ENCODE peak calls at places on chromosomes 6 and 20, in five cellular contexts. G is H9, J is mesenchymal stem cell, B is neuronal stem cell, A is H1. T is an unnamed sample.

GRCh38 chr20:17453592-17453991 is 77.6 kb downstream of the BFSP1 start:
- DNase-seq in G (no peak), J (no peak), B (no peak), A (no peak), T (no peak)

GRCh38 chr6:83709748-83710050 is 798 bp upstream of the SNAP91 start:
- DNase-seq in G (no peak), J (no peak), B (no peak), A (no peak), T (no peak)

GRCh38 chr6:101663099-101663498 is 269.6 kb downstream of the GRIK2 start:
- DNase-seq in G (no peak), J (no peak), B (no peak), A (no peak), T (no peak)

GRCh38 chr6:63742060-63742459 is 106.5 kb downstream of the PHF3 start:
- DNase-seq in G (no peak), J (no peak), B (no peak), A (no peak), T (no peak)

GRCh38 chr6:42555477-42556457 is 8.1 kb upstream of the UBR2 start:
- DNase-seq in G (peak), J (peak), B (no peak), A (no peak), T (no peak)

GRCh38 chr6:33589723-33590530 is 9.9 kb upstream of the BAK1 start:
- DNase-seq in G (peak), J (peak), B (no peak), A (peak), T (peak)

GRCh38 chr20:45592574-45593189 is 13.6 kb upstream of the WFDC8 start:
- DNase-seq in G (peak), J (peak), B (no peak), A (no peak), T (peak)

GRCh38 chr6:125124250-125124777 is 29.3 kb upstream of the TPD52L1 start:
- DNase-seq in G (no peak), J (no peak), B (no peak), A (no peak), T (no peak)

GRCh38 chr6:40722553-40723258 is 135.5 kb upstream of the LRFN2 start:
- DNase-seq in G (no peak), J (peak), B (no peak), A (no peak), T (no peak)

GRCh38 chr6:146650799-146651481 is 52.2 kb downstream of the ADGB start:
- DNase-seq in G (no peak), J (no peak), B (no peak), A (no peak), T (peak)

GRCh38 chr6:15626878-15627683 is 35.7 kb downstream of the DTNBP1 start:
- DNase-seq in G (no peak), J (peak), B (no peak), A (no peak), T (no peak)

GRCh38 chr6:15629487-15629886 is 33.3 kb downstream of the DTNBP1 start:
- DNase-seq in G (no peak), J (no peak), B (no peak), A (no peak), T (no peak)

GRCh38 chr6:15627829-15628228 is 35.0 kb downstream of the DTNBP1 start:
- DNase-seq in G (no peak), J (no peak), B (no peak), A (no peak), T (no peak)

GRCh38 chr6:15630202-15630601 is 32.6 kb downstream of the DTNBP1 start:
- DNase-seq in G (no peak), J (no peak), B (no peak), A (no peak), T (no peak)

DNA sequence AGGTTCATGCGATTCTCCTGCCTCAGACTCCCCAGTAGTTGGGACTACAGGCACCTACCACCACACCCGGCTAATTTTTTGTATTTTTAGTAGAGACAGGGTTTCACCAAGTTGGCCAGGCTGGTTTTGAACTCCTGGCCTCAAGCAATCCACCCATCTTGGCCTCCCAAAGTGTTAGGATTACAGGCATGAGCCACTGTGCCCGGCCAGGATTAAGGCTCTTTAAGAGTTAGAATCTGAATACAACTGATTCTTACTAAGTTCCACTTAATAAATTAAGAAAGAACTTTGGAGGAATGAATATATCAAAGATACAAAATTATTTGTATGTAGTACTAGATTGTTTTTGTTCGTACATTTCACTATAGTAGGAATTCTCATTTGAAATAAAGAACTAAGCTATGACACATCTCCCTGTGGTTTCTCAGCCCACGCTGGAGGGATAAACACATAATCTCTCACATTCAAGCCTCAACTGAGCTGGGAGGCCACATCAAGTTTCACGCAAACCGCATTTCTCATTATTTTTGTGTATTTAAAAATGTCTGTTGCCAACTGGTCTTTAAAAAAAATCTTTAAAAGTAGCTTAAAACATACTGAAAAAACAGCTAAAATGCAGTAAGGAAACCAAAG is 34.2 kb downstream of the DTNBP1 start:
- DNase-seq in G (no peak), J (peak), B (no peak), A (no peak), T (no peak)
- H3K4me2 ChIP-seq in G (no peak), J (no peak), B (no peak), A (no peak), T (no peak)

GRCh38 chr20:4901031-4901818 is 100.1 kb downstream of the SLC23A2 start:
- DNase-seq in G (no peak), J (no peak), B (no peak), A (no peak), T (no peak)
- H4K8ac ChIP-seq in G (no peak), J (no peak), B (no peak), A (no peak), T (no peak)

GRCh38 chr6:36834576-36835293 is 4.5 kb downstream of the CPNE5 start:
- DNase-seq in G (no peak), J (no peak), B (no peak), A (peak), T (peak)
- H2BK12ac ChIP-seq in G (no peak), J (no peak), B (no peak), A (no peak), T (no peak)

GRCh38 chr6:28124971-28125353 is 553 bp downstream of the ZSCAN16 start:
- DNase-seq in G (no peak), J (no peak), B (no peak), A (no peak), T (no peak)

GRCh38 chr6:28125396-28125795 is 987 bp downstream of the ZSCAN16 start:
- DNase-seq in G (no peak), J (no peak), B (no peak), A (no peak), T (no peak)

DNA sequence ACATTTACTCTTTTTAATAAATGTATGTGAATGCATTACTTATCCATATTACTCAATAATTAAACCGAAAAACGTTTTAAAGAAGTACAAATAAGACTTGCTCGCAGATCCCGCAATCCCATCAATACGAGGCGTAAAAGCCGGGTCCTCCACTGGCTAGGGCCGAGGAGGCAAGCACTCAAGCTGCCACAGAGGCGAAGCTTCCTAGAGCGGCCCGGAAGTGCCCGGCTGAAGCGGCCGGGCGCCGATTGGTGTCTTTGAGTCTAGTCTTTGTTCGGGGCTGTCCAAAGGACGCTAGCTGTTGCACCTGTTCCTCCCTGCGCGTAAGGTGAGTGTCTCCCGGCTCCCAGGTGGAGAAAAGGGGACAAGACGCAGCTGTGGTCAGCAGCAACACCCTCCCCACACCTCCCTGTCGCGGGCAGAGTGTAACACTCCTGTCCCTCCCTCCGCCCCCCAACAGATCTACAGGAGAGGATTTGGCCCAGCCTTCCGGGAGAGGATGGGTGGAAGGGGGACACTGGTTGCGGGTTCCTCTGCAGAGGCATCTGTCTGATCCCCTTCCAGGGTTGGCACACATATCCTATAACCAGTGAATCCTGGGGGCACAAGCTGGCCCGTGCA is at the start of gene ZSCAN16:
- DNase-seq in G (peak), J (peak), B (peak), A (peak), T (peak)
- H3K4me2 ChIP-seq in G (peak), J (peak), B (peak), A (peak), T (peak)

GRCh38 chr6:53500095-53500494 is 44.8 kb downstream of the GCLC start:
- DNase-seq in G (no peak), J (no peak), B (no peak), A (no peak), T (no peak)

GRCh38 chr6:53496100-53496499 is 48.8 kb downstream of the GCLC start:
- DNase-seq in G (no peak), J (no peak), B (no peak), A (no peak), T (no peak)

GRCh38 chr6:53496797-53497196 is 48.1 kb downstream of the GCLC start:
- DNase-seq in G (no peak), J (peak), B (no peak), A (no peak), T (peak)

GRCh38 chr6:53497905-53498304 is 47.0 kb downstream of the GCLC start:
- DNase-seq in G (no peak), J (no peak), B (no peak), A (no peak), T (no peak)

DNA sequence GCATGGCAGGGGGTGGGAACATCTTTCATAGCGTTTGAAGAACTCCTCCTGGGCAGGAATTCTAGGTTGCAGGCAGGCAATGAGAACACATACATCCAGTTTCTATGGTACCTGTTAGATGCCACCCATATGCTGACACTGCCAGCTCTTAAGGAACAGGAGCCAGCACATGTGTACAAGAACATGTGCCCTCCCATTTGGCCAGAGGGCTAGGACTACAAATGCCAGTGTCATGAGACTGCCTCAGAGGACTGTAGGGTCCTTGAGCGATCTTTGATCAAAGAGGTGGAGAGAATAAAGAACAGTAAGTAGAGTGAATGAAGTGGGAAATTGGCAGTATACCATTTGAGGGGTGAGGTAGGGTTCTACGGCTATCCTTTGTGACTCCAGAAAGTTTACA is 45.8 kb downstream of the GCLC start:
- DNase-seq in G (no peak), J (no peak), B (no peak), A (no peak), T (no peak)
- H4K8ac ChIP-seq in G (no peak), J (no peak), B (no peak), A (no peak), T (no peak)

GRCh38 chr6:46411798-46412197 is 79.5 kb downstream of the RCAN2 start:
- DNase-seq in G (no peak), J (no peak), B (no peak), A (no peak), T (no peak)
- H2BK12ac ChIP-seq in G (no peak), J (no peak), B (no peak), A (no peak), T (no peak)

DNA sequence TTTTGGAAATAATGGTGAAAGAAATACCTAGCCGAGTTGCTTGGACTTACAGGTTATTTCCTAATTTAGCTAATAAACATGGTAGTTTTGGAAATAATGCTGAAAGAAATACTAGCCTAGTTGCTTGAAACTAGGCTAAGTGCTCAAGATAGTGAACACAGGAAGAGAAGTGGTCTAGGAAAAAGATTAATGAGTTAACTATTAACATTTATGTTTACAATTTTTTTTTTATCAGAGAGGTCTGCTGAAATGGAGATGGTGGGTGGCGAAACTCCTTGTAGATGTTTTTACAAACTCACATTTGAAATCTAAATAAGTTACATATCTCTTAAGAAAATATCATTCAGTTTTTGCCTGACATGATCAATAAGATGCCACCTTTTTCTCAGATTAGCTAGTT is 39.2 kb downstream of the MAPK14 start:
- DNase-seq in G (no peak), J (no peak), B (no peak), A (no peak), T (no peak)
- H3K4me2 ChIP-seq in G (no peak), J (no peak), B (no peak), A (no peak), T (no peak)

GRCh38 chr20:4084721-4085120 is 69.4 kb upstream of the RNF24 start:
- DNase-seq in G (no peak), J (no peak), B (no peak), A (no peak), T (no peak)

GRCh38 chr20:4083103-4083864 is 67.9 kb upstream of the RNF24 start:
- DNase-seq in G (no peak), J (no peak), B (no peak), A (peak), T (no peak)

GRCh38 chr20:4082406-4083102 is 67.2 kb upstream of the RNF24 start:
- DNase-seq in G (peak), J (peak), B (peak), A (no peak), T (no peak)

GRCh38 chr20:4081396-4081795 is 66.0 kb upstream of the RNF24 start:
- DNase-seq in G (no peak), J (no peak), B (no peak), A (no peak), T (peak)

GRCh38 chr20:4084096-4084495 is 68.7 kb upstream of the RNF24 start:
- DNase-seq in G (no peak), J (no peak), B (no peak), A (no peak), T (no peak)
- H4K8ac ChIP-seq in G (no peak), J (peak), B (no peak), A (no peak), T (no peak)

GRCh38 chr6:52942221-52942620 is 32.7 kb upstream of the GSTA3 start:
- DNase-seq in G (no peak), J (no peak), B (no peak), A (no peak), T (peak)
- H2BK12ac ChIP-seq in G (no peak), J (no peak), B (no peak), A (no peak), T (no peak)

GRCh38 chr20:51095755-51096509 is 73.0 kb upstream of the KCNG1 start:
- DNase-seq in G (no peak), J (no peak), B (peak), A (no peak), T (no peak)

GRCh38 chr20:51092238-51092822 is 69.4 kb upstream of the KCNG1 start:
- DNase-seq in G (no peak), J (peak), B (no peak), A (no peak), T (no peak)

GRCh38 chr20:51094221-51094620 is 71.3 kb upstream of the KCNG1 start:
- DNase-seq in G (no peak), J (no peak), B (no peak), A (no peak), T (no peak)

GRCh38 chr20:51091564-51092195 is 68.8 kb upstream of the KCNG1 start:
- DNase-seq in G (no peak), J (no peak), B (no peak), A (no peak), T (peak)

DNA sequence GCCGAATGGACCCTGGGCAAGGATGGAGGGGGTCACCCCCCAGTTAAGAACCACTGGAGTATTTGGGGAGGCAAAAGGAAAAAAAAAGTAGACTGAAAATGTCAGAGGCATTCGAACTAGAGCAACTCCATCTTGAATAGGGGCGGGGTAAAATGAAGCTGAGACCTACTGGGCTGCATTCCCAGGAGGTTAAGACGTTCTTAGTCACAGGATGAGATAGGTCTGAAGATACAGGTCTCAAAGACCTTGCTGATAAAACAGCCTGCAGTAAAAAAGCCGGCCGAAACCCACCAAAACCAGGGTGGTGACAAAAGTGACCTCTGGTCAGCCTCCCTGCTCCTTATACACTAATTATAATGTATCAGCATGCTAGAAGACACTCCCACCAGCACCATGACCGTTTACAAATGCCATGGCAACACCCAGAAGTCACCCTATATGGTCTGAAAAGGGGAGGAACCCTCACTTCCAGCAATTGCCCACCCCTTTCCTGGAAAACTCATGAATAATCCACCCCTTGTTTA is 70.4 kb upstream of the KCNG1 start:
- DNase-seq in G (no peak), J (no peak), B (no peak), A (no peak), T (peak)
- H3K4me2 ChIP-seq in G (no peak), J (no peak), B (no peak), A (no peak), T (no peak)